ENCODE peak calls at places on chromosomes 13 and 19, in five cellular contexts. One of them, this sample, is unnamed.

GRCh38 chr19:30069535-30070197 is 127.6 kb downstream of the URI1 start:
- DNase-seq in foreskin fibroblast: no peak
- DNase-seq in AG09309: no peak
- DNase-seq in right lobe of liver: peak
- DNase-seq in heart left ventricle: no peak
- DNase-seq in this sample: no peak

GRCh38 chr19:5571777-5572176 is 4.0 kb upstream of the TINCR start:
- DNase-seq in foreskin fibroblast: no peak
- DNase-seq in AG09309: no peak
- DNase-seq in right lobe of liver: no peak
- DNase-seq in heart left ventricle: no peak
- DNase-seq in this sample: no peak

GRCh38 chr19:38596057-38596981 is 21.4 kb downstream of the MAP4K1 start:
- DNase-seq in foreskin fibroblast: no peak
- DNase-seq in AG09309: no peak
- DNase-seq in right lobe of liver: no peak
- DNase-seq in heart left ventricle: no peak
- DNase-seq in this sample: no peak

GRCh38 chr19:49585023-49585422 is 3.9 kb downstream of the PRRG2 start:
- DNase-seq in foreskin fibroblast: no peak
- DNase-seq in AG09309: no peak
- DNase-seq in right lobe of liver: no peak
- DNase-seq in heart left ventricle: no peak
- DNase-seq in this sample: no peak

GRCh38 chr13:91362908-91363307 is 15.4 kb downstream of the MIR17HG start:
- DNase-seq in foreskin fibroblast: no peak
- DNase-seq in AG09309: no peak
- DNase-seq in right lobe of liver: no peak
- DNase-seq in heart left ventricle: no peak
- DNase-seq in this sample: no peak

GRCh38 chr13:81247711-81248110 is 906.8 kb upstream of the SPRY2 start:
- DNase-seq in foreskin fibroblast: no peak
- DNase-seq in AG09309: no peak
- DNase-seq in right lobe of liver: no peak
- DNase-seq in heart left ventricle: no peak
- DNase-seq in this sample: no peak

GRCh38 chr13:28286263-28286662 is 147.9 kb downstream of the PAN3 start:
- DNase-seq in foreskin fibroblast: no peak
- DNase-seq in AG09309: no peak
- DNase-seq in right lobe of liver: no peak
- DNase-seq in heart left ventricle: no peak
- DNase-seq in this sample: no peak

GRCh38 chr13:107962209-107962608 is 253.1 kb downstream of the LIG4 start:
- DNase-seq in foreskin fibroblast: no peak
- DNase-seq in AG09309: no peak
- DNase-seq in right lobe of liver: no peak
- DNase-seq in heart left ventricle: no peak
- DNase-seq in this sample: no peak

GRCh38 chr19:19064811-19065745 is 1.3 kb downstream of the SLC25A42 start:
- DNase-seq in foreskin fibroblast: no peak
- DNase-seq in AG09309: no peak
- DNase-seq in right lobe of liver: no peak
- DNase-seq in heart left ventricle: peak
- DNase-seq in this sample: peak

GRCh38 chr19:21439372-21439771 is 42.4 kb downstream of the ZNF493 start:
- DNase-seq in foreskin fibroblast: no peak
- DNase-seq in AG09309: no peak
- DNase-seq in right lobe of liver: no peak
- DNase-seq in heart left ventricle: no peak
- DNase-seq in this sample: no peak

GRCh38 chr19:19480688-19481087 is 34.7 kb downstream of the TSSK6 start:
- DNase-seq in foreskin fibroblast: no peak
- DNase-seq in AG09309: no peak
- DNase-seq in right lobe of liver: no peak
- DNase-seq in heart left ventricle: no peak
- DNase-seq in this sample: no peak

GRCh38 chr19:13984875-13985741 is 21.0 kb downstream of the RFX1 start:
- DNase-seq in foreskin fibroblast: no peak
- DNase-seq in AG09309: no peak
- DNase-seq in right lobe of liver: no peak
- DNase-seq in heart left ventricle: no peak
- DNase-seq in this sample: no peak

GRCh38 chr13:79477968-79478367 is 3.0 kb upstream of the NDFIP2 start:
- DNase-seq in foreskin fibroblast: no peak
- DNase-seq in AG09309: no peak
- DNase-seq in right lobe of liver: no peak
- DNase-seq in heart left ventricle: peak
- DNase-seq in this sample: no peak

GRCh38 chr19:6481541-6482342 is at the start of gene DENND1C:
- DNase-seq in foreskin fibroblast: no peak
- DNase-seq in AG09309: no peak
- DNase-seq in right lobe of liver: no peak
- DNase-seq in heart left ventricle: peak
- DNase-seq in this sample: peak

GRCh38 chr19:48445256-48445605 is 552 bp upstream of the GRWD1 start:
- DNase-seq in foreskin fibroblast: peak
- DNase-seq in AG09309: peak
- DNase-seq in right lobe of liver: no peak
- DNase-seq in heart left ventricle: no peak
- DNase-seq in this sample: no peak

GRCh38 chr13:31998131-31998530 is 33.4 kb upstream of the FRY start:
- DNase-seq in foreskin fibroblast: no peak
- DNase-seq in AG09309: no peak
- DNase-seq in right lobe of liver: no peak
- DNase-seq in heart left ventricle: no peak
- DNase-seq in this sample: no peak

GRCh38 chr19:6724631-6725185 is 4.3 kb upstream of the C3 start:
- DNase-seq in foreskin fibroblast: no peak
- DNase-seq in AG09309: no peak
- DNase-seq in right lobe of liver: no peak
- DNase-seq in heart left ventricle: no peak
- DNase-seq in this sample: no peak

GRCh38 chr13:75372517-75372916 is 109.5 kb downstream of the TBC1D4 start:
- DNase-seq in foreskin fibroblast: peak
- DNase-seq in AG09309: no peak
- DNase-seq in right lobe of liver: no peak
- DNase-seq in heart left ventricle: no peak
- DNase-seq in this sample: no peak

DNA sequence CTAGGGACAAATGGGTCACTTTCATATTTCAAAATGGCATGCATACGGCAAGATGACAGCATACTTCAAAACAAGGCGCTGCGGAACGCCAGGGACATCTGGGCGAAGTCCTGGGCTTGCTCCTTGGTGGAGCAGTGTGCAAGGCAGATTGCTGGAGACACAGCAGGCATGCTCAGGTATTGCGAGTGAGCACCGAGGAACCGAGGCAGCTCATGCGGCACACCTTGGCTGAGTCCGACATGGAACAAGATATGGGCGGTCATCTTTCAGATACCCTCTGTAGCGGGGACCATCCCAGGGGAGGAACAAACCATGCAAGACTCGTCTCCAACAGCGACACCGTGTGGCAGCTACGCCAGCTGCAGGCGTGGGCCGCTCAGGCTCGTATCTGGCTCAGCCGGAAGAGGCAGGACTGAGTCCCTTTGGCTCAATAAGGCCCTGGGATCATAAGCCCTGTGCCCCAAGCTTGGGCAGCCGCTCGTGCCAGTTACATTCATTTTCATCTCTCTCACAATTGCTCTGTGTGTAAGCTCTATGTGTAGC is 112.4 kb downstream of the NUFIP1 start:
- DNase-seq in foreskin fibroblast: no peak
- DNase-seq in AG09309: no peak
- DNase-seq in right lobe of liver: no peak
- DNase-seq in heart left ventricle: no peak
- DNase-seq in this sample: no peak
- TF ChIP-seq CTCF in foreskin fibroblast: peak
- TF ChIP-seq CTCF in AG09309: peak
- TF ChIP-seq CTCF in right lobe of liver: peak
- TF ChIP-seq CTCF in heart left ventricle: peak
- TF ChIP-seq CTCF in this sample: no peak

GRCh38 chr19:44142014-44142523 is 715 bp downstream of the ZNF234 start:
- DNase-seq in foreskin fibroblast: peak
- DNase-seq in AG09309: no peak
- DNase-seq in right lobe of liver: no peak
- DNase-seq in heart left ventricle: no peak
- DNase-seq in this sample: peak

GRCh38 chr19:44141191-44142013 is at the start of gene ZNF234:
- DNase-seq in foreskin fibroblast: peak
- DNase-seq in AG09309: peak
- DNase-seq in right lobe of liver: peak
- DNase-seq in heart left ventricle: peak
- DNase-seq in this sample: peak
- TF ChIP-seq CTCF in foreskin fibroblast: no peak
- TF ChIP-seq CTCF in AG09309: peak
- TF ChIP-seq CTCF in right lobe of liver: no peak
- TF ChIP-seq CTCF in heart left ventricle: no peak
- TF ChIP-seq CTCF in this sample: no peak

GRCh38 chr19:10006752-10007323 is 3.5 kb downstream of the COL5A3 start:
- DNase-seq in foreskin fibroblast: no peak
- DNase-seq in AG09309: no peak
- DNase-seq in right lobe of liver: no peak
- DNase-seq in heart left ventricle: no peak
- DNase-seq in this sample: no peak
- TF ChIP-seq CTCF in foreskin fibroblast: no peak
- TF ChIP-seq CTCF in AG09309: no peak
- TF ChIP-seq CTCF in right lobe of liver: no peak
- TF ChIP-seq CTCF in heart left ventricle: no peak
- TF ChIP-seq CTCF in this sample: no peak

GRCh38 chr13:94366677-94367076 is 112.8 kb downstream of the DCT start:
- DNase-seq in foreskin fibroblast: no peak
- DNase-seq in AG09309: no peak
- DNase-seq in right lobe of liver: no peak
- DNase-seq in heart left ventricle: no peak
- DNase-seq in this sample: no peak

GRCh38 chr13:94371855-94372254 is 107.6 kb downstream of the DCT start:
- DNase-seq in foreskin fibroblast: no peak
- DNase-seq in AG09309: no peak
- DNase-seq in right lobe of liver: no peak
- DNase-seq in heart left ventricle: no peak
- DNase-seq in this sample: no peak

GRCh38 chr13:94369862-94370491 is 109.5 kb downstream of the DCT start:
- DNase-seq in foreskin fibroblast: no peak
- DNase-seq in AG09309: no peak
- DNase-seq in right lobe of liver: no peak
- DNase-seq in heart left ventricle: no peak
- DNase-seq in this sample: no peak
- TF ChIP-seq CTCF in foreskin fibroblast: no peak
- TF ChIP-seq CTCF in AG09309: no peak
- TF ChIP-seq CTCF in right lobe of liver: no peak
- TF ChIP-seq CTCF in heart left ventricle: no peak
- TF ChIP-seq CTCF in this sample: no peak

GRCh38 chr13:93878675-93879074 is 600.8 kb downstream of the DCT start:
- DNase-seq in foreskin fibroblast: no peak
- DNase-seq in AG09309: no peak
- DNase-seq in right lobe of liver: no peak
- DNase-seq in heart left ventricle: no peak
- DNase-seq in this sample: no peak
- TF ChIP-seq CTCF in foreskin fibroblast: no peak
- TF ChIP-seq CTCF in AG09309: no peak
- TF ChIP-seq CTCF in right lobe of liver: no peak
- TF ChIP-seq CTCF in heart left ventricle: no peak
- TF ChIP-seq CTCF in this sample: no peak

This sample was measured in CD8-positive, alpha-beta T cell.